ENCODE peak calls at places on chromosomes 11 and 22, in four cellular contexts. T, N, Y and P are unnamed samples.

GRCh38 chr11:105867742-105868141 is 154.3 kb downstream of the MSANTD4 start:
- DNase-seq in T (no peak), N (no peak), Y (no peak), P (no peak)

GRCh38 chr11:67349927-67350465 is 3.4 kb downstream of the POLD4 start:
- DNase-seq in T (no peak), N (no peak), Y (no peak), P (no peak)

GRCh38 chr22:45082795-45083194 is 73.0 kb upstream of the PHF21B start:
- DNase-seq in T (no peak), N (no peak), Y (no peak), P (no peak)

GRCh38 chr11:131246589-131247164 is 123.7 kb upstream of the NTM start:
- DNase-seq in T (no peak), N (peak), Y (peak), P (no peak)

GRCh38 chr22:43228330-43228729 is 41.4 kb upstream of the TTLL12 start:
- DNase-seq in T (no peak), N (peak), Y (no peak), P (no peak)

GRCh38 chr11:133239530-133239929 is 292.8 kb downstream of the OPCML start:
- DNase-seq in T (no peak), N (no peak), Y (no peak), P (no peak)

GRCh38 chr11:16166571-16166970 is 189.8 kb downstream of the SOX6 start:
- DNase-seq in T (no peak), N (no peak), Y (no peak), P (no peak)

GRCh38 chr11:68338041-68338800 is 25.8 kb downstream of the LRP5 start:
- DNase-seq in T (no peak), N (no peak), Y (no peak), P (no peak)

GRCh38 chr11:15179167-15179566 is 64.4 kb downstream of the INSC start:
- DNase-seq in T (no peak), N (no peak), Y (no peak), P (peak)

GRCh38 chr11:1437500-1437899 is 47.8 kb downstream of the BRSK2 start:
- DNase-seq in T (no peak), N (peak), Y (peak), P (no peak)

GRCh38 chr11:21814169-21814568 is 378.7 kb upstream of the ANO5 start:
- DNase-seq in T (no peak), N (no peak), Y (no peak), P (no peak)

GRCh38 chr11:134464981-134465730 is 53.1 kb upstream of the B3GAT1 start:
- DNase-seq in T (no peak), N (no peak), Y (no peak), P (no peak)

GRCh38 chr11:7143908-7144307 is 55.1 kb downstream of the RBMXL2 start:
- DNase-seq in T (no peak), N (no peak), Y (no peak), P (no peak)

GRCh38 chr11:86740628-86741488 is 59.5 kb upstream of the PRSS23 start:
- DNase-seq in T (peak), N (no peak), Y (peak), P (peak)

GRCh38 chr11:7906481-7906880 is 24.6 kb downstream of the OR10A6 start:
- DNase-seq in T (no peak), N (no peak), Y (no peak), P (no peak)

GRCh38 chr11:108278546-108278945 is 55.7 kb downstream of the ATM start:
- DNase-seq in T (no peak), N (no peak), Y (no peak), P (no peak)

GRCh38 chr22:23411739-23412138 is 168.4 kb downstream of the IGLL1 start:
- DNase-seq in T (no peak), N (no peak), Y (no peak), P (no peak)

GRCh38 chr11:123180166-123180565 is 14.9 kb downstream of the CLMP start:
- DNase-seq in T (no peak), N (no peak), Y (no peak), P (no peak)

GRCh38 chr11:19715373-19715772 is 2.7 kb downstream of the NAV2 start:
- DNase-seq in T (no peak), N (no peak), Y (no peak), P (peak)

GRCh38 chr11:94504689-94505293 is 7.5 kb upstream of the C11orf97 start:
- DNase-seq in T (no peak), N (no peak), Y (no peak), P (no peak)

GRCh38 chr11:120128392-120129172 is 9.3 kb downstream of the TRIM29 start:
- DNase-seq in T (no peak), N (no peak), Y (no peak), P (peak)

GRCh38 chr11:117828641-117829368 is 4.3 kb upstream of the FXYD2 start:
- DNase-seq in T (peak), N (peak), Y (peak), P (no peak)

GRCh38 chr11:66119348-66120133 is 49.5 kb downstream of the PACS1 start:
- DNase-seq in T (no peak), N (no peak), Y (no peak), P (peak)

GRCh38 chr11:27373856-27374602 is 11.0 kb upstream of the CCDC34 start:
- DNase-seq in T (no peak), N (no peak), Y (no peak), P (no peak)

GRCh38 chr11:114015117-114015516 is 40.2 kb downstream of the HTR3A start:
- DNase-seq in T (no peak), N (no peak), Y (no peak), P (no peak)

DNA sequence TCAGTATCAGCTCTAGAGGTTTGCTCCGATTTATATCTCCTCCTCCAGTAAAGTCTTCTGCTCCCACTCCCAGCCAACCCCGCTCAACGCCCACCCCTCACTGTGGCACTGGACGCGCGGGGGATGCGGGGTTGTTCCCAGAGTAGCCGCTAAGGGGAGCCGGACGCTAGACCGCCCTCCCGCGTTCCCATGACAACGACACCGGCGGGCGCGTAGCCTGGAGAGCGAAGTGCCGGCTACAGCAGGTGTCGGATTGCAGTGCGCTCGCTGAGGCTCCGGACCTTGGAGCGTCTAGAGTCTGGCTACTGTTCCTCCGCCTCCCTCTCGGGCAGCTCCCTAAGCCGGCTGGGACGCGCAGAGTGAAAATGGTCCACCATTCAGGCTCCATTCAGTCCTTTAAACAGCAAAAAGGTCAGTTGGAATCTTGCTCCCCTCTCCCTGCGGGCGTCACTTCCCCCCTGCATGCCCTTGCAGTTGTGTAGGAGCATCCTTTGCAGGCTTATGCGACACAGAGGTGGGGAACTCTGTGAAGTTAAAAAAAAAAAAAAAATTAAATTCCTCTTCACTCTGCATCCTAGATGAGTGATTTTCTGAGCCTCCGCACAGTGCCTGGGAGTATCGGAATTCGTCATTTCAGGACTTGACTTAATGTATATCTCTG is at the start of gene ANO3:
- DNase-seq in T (peak), N (peak), Y (peak), P (peak)
- TF ChIP-seq CTCF in T (no peak), N (no peak), Y (peak), P (peak)

GRCh38 chr11:76811259-76811658 is 28.1 kb downstream of the TSKU start:
- DNase-seq in T (no peak), N (no peak), Y (no peak), P (no peak)
- TF ChIP-seq CTCF in T (no peak), N (no peak), Y (no peak), P (no peak)

DNA sequence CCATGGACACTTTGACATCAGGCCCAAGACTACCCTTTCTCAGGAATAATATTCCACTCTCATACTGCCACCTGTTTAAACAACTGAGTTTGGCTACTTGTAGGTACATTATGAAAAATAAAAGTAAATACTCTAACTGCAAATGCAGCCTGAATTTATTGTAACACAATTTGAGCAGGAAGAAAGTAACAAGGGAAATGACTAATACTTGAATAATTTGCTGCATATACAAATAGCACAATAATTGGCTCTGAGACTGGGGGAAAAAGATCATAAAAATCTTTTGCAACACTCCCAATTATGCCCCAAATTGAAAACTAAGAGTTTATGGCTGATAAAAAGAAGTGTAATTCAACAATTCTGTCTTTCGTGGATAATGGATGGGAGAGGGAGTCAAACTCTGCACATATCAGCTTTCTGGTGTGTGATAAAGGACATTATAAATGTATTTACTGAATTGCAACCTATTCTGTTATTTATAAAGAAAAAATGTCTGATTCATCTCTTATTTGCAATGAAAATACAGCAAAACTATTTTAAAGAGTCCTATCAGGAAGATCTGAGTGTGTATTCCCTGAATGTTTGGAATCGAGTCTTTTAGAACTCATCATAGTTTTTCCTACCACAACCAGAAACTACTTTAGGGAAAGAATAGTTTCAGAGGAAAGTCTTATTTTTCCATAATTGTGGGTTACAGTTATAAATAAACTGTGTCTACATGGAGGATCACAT is 359.0 kb downstream of the JRKL start:
- DNase-seq in T (no peak), N (no peak), Y (no peak), P (peak)
- TF ChIP-seq CTCF in T (no peak), N (no peak), Y (no peak), P (no peak)

GRCh38 chr11:125226701-125227100 is 62.1 kb downstream of the PKNOX2 start:
- DNase-seq in T (no peak), N (no peak), Y (no peak), P (no peak)

GRCh38 chr11:125223901-125224331 is 59.4 kb downstream of the PKNOX2 start:
- DNase-seq in T (no peak), N (no peak), Y (no peak), P (no peak)

GRCh38 chr11:125222494-125222893 is 57.9 kb downstream of the PKNOX2 start:
- DNase-seq in T (no peak), N (no peak), Y (no peak), P (no peak)

GRCh38 chr11:125225401-125225800 is 60.9 kb downstream of the PKNOX2 start:
- DNase-seq in T (no peak), N (no peak), Y (no peak), P (no peak)

DNA sequence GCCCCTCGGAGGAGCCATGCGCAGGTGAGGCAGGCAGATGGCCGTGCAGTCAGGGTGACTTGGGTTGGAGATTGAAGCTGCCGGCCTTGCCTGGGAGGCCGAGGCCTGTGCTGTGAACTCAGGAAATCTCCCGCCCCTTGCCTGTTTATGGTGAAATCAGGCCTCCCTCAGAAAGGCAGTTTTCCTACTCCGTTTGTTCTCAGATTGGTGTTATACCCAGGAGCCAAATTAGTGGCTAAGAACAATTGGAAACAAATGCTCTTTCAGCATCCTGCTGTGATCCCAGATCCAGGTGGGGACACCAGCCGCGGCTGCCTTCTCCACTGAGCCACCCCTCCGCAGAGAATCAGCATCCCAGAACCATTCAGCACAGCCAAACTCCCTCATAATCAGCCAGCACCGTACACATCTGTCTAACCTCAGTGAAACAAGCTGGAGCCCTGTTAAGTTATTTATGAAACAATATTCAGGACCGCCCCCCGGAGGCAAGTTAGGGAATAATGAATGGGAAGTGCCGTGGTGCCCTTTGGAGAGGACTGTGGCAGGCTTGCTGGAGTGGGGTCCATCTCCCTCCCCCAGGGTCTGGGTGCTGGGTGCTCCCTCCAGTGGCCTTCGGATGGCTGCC is 60.0 kb downstream of the PKNOX2 start:
- DNase-seq in T (no peak), N (peak), Y (no peak), P (no peak)
- TF ChIP-seq CTCF in T (no peak), N (no peak), Y (peak), P (no peak)

GRCh38 chr11:73227571-73228211 is 9.6 kb downstream of the P2RY2 start:
- DNase-seq in T (peak), N (peak), Y (peak), P (no peak)
- TF ChIP-seq CTCF in T (no peak), N (no peak), Y (peak), P (no peak)

DNA sequence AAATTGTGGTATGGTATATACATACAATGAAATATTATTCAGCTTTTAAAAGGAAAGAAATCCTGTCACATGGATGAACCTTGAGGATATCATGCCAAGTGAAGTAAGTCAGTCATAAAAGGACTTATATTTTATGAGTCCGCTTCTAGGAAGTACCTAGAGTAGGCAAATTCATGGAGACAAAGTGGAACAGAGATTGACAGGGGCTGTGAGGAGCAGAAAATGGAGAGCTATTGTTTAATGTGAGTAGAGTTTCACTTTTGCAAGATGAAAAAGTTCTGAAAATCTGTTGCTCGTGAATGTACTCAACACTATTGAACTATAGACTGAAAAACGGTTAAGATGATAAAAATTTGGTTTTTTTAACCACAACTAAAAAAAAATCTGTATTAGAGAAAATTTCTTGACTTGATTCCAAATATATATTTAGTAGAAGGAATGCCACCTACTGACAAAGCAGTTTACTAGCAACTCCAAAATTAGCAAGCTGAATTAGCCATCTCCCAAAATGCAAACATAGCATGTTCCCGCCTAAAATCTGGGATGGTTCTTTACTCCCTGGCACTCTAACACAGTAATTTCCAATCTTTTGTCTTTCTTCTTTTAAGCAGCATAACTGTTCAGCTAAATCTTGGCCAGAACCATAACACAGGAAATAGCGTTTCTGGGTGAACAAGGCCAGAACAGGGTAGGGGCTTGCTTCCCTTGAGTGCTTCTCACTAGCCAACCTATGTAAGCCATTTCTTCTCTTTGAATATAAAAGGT is 1.5 kb downstream of the UFD1 start:
- DNase-seq in T (no peak), N (no peak), Y (no peak), P (no peak)
- TF ChIP-seq CTCF in T (no peak), N (no peak), Y (no peak), P (peak)

DNA sequence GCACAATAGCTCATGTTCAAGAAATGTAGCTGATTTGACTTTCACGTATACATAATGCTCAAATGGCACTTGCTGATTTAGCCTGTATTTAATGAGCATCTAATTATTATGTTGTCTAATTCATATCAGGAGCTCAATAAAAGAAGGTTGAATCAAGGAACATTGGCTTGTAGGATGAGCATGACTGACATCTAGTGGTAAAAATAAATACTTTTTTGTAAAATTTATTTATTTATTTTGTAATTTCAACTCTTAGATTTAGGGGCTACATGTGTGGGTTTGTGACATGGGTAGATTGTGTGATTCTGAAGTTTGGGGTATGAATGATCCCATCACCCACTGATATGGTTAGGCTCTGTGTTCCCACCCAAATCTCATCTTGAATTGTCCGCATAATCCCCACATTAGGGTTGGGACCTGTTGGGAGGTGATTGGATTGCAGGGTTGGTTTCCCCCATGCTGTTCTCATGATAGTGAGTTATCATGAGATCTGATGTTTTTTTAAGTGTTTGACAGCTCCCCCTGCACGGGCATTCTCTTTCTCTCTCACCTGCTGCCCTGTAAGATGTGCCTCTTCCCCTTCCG is 1.7 kb upstream of the OR52E5 start:
- DNase-seq in T (no peak), N (no peak), Y (no peak), P (no peak)
- TF ChIP-seq CTCF in T (no peak), N (no peak), Y (peak), P (peak)

DNA sequence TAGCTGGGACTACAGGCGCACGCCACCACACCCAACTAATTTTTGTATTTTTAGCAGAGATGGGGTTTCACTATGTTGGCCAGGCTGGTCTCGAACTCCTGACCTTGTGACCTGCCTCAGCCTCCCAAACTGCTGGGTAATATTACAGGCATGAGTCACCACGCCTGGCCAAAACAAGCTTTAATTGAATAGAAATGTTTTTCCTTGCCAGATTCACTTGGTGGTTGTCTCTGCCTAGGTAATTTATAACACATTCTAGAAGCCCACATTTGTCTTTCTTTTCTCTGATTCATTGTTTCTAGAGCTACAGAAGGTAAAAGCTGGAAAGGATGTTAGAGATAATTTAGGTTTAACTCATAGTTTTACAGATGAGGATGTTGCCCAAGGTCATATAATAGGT is 41.3 kb downstream of the CECR2 start:
- DNase-seq in T (no peak), N (no peak), Y (no peak), P (no peak)
- TF ChIP-seq CTCF in T (no peak), N (no peak), Y (no peak), P (no peak)

DNA sequence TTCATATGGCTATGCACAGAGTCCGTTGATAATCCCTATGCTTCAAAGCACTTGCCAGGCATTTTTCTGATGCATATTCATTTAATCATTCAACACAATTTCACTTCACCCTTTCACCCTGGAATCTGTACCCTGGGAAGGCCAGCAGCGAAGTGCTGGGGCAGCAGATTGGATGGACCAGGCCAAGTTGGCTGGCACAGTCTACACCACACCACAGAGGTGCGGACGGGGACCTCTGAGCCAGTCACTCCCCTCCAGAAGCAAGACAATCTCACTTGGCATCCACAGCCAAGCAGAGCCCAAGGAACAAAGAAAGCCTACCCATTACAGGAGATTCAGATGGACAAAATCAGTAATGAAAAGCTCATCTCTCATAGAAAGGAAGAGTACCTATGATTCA is 130.2 kb downstream of the GALNT18 start:
- DNase-seq in T (no peak), N (no peak), Y (no peak), P (no peak)
- TF ChIP-seq CTCF in T (no peak), N (no peak), Y (no peak), P (no peak)